ENCODE peak calls at places on chromosomes 5 and 9, in six cellular contexts. G is RWPE1; E is HFFc6; L is CD8-positive, alpha-beta T cell; X is fibroblast of the aortic adventitia; T is tibial artery. D is an unnamed sample.

GRCh38 chr9:68914751-68915150 is 99.2 kb downstream of the PRKACG start:
- DNase-seq in X (no peak), E (no peak), T (no peak), L (no peak), G (no peak), D (no peak)

GRCh38 chr9:38024036-38024681 is 44.9 kb downstream of the SHB start:
- DNase-seq in X (peak; percentile 75), T (no peak), E (no peak), G (peak; percentile 81), L (no peak), D (no peak)

GRCh38 chr5:1330847-1331831 is 13.8 kb downstream of the CLPTM1L start:
- DNase-seq in T (no peak), L (no peak), X (no peak), G (peak; percentile 39), E (no peak), D (no peak)

GRCh38 chr5:157761690-157762611 is 18.4 kb downstream of the LSM11 start:
- DNase-seq in L (no peak), X (peak; percentile 77), T (no peak), E (peak; percentile 67), G (peak; percentile 71), D (peak; percentile 25)

GRCh38 chr5:117093653-117094052 is 519.0 kb upstream of the SEMA6A start:
- DNase-seq in L (no peak), E (no peak), T (no peak), X (no peak), G (no peak), D (no peak)

GRCh38 chr9:128203842-128204551 is 818 bp downstream of the DNM1 start:
- DNase-seq in G (peak; percentile 57), L (no peak), E (peak; percentile 33), X (peak; percentile 37), T (peak; percentile 54), D (peak; percentile 22)

GRCh38 chr5:62488531-62488930 is 76.0 kb downstream of the IPO11 start:
- DNase-seq in X (no peak), E (no peak), T (no peak), G (peak; percentile 16), L (no peak), D (no peak)

GRCh38 chr9:134840511-134840910 is 40.1 kb upstream of the FCN2 start:
- DNase-seq in G (no peak), L (no peak), T (no peak), X (no peak), E (no peak), D (no peak)

GRCh38 chr5:95628933-95629332 is 9.0 kb downstream of the GPR150 start:
- DNase-seq in G (no peak), L (no peak), X (no peak), T (no peak), E (no peak), D (no peak)

GRCh38 chr5:118793652-118794051 is 194.7 kb downstream of the DTWD2 start:
- DNase-seq in G (no peak), X (no peak), L (no peak), T (no peak), E (no peak), D (no peak)

GRCh38 chr9:35675732-35676392 is 2.1 kb downstream of the CA9 start:
- DNase-seq in G (no peak), E (no peak), X (no peak), T (no peak), L (no peak), D (peak; percentile 81)

GRCh38 chr9:121098567-121099198 is 23.9 kb downstream of the CNTRL start:
- DNase-seq in X (no peak), E (no peak), T (no peak), G (no peak), L (no peak), D (no peak)

GRCh38 chr9:19198406-19198805 is 32.1 kb upstream of the DENND4C start:
- DNase-seq in G (no peak), X (no peak), E (no peak), T (no peak), L (no peak), D (no peak)

GRCh38 chr5:154271936-154272514 is 81.5 kb downstream of the GALNT10 start:
- DNase-seq in L (no peak), G (no peak), E (no peak), T (no peak), X (no peak), D (no peak)

GRCh38 chr9:70462300-70462699 is 47.8 kb upstream of the KLF9 start:
- DNase-seq in E (no peak), G (no peak), T (no peak), L (no peak), X (no peak), D (no peak)

GRCh38 chr9:70465904-70466303 is 51.4 kb upstream of the KLF9 start:
- DNase-seq in E (no peak), L (no peak), X (no peak), T (no peak), G (no peak), D (no peak)

GRCh38 chr9:70463877-70464276 is 49.4 kb upstream of the KLF9 start:
- DNase-seq in L (no peak), E (no peak), T (no peak), G (no peak), X (no peak), D (no peak)

GRCh38 chr9:70466976-70467551 is 52.6 kb upstream of the KLF9 start:
- DNase-seq in T (no peak), X (peak; percentile 80), E (peak; percentile 79), G (peak; percentile 55), L (no peak), D (no peak)

GRCh38 chr9:70465398-70465797 is 50.9 kb upstream of the KLF9 start:
- DNase-seq in L (no peak), T (no peak), G (no peak), X (no peak), E (no peak), D (no peak)
- TF ChIP-seq CTCF in L (no peak), T (no peak), G (no peak), X (no peak), E (peak; percentile 34), D (no peak)

GRCh38 chr9:130856474-130856873 is 21.4 kb downstream of the ABL1 start:
- DNase-seq in X (no peak), G (no peak), L (no peak), E (no peak), T (no peak), D (no peak)

GRCh38 chr9:130849356-130849755 is 14.3 kb downstream of the ABL1 start:
- DNase-seq in G (no peak), T (no peak), X (no peak), E (no peak), L (no peak), D (no peak)

GRCh38 chr9:130854086-130854485 is 19.0 kb downstream of the ABL1 start:
- DNase-seq in G (no peak), L (no peak), T (no peak), X (no peak), E (peak; percentile 92), D (no peak)

GRCh38 chr9:130854835-130855234 is 19.8 kb downstream of the ABL1 start:
- DNase-seq in L (no peak), T (no peak), X (no peak), G (no peak), E (no peak), D (no peak)

DNA sequence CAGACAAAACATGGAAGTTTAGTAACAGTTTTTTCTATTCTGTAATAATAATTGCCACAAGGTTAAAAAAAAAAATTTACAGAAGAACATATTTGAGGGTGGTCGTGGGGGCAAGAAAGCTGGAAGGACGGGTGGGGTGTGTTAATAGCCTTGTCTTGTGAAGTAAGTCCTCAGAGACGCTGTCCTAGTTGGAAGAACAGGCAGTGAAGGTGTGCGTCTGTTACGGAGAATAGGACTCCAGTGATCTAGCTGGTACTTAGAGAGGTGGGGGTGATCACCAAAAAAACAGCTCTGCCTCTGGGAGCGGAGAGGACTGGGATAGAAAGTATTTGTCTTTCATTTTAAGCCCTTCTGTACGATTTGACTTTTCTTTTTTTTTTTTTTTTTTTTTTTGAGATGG is 17.7 kb downstream of the ABL1 start:
- DNase-seq in T (no peak), X (no peak), L (no peak), G (no peak), E (no peak), D (no peak)
- TF ChIP-seq CTCF in T (no peak), X (no peak), L (no peak), G (no peak), E (no peak), D (no peak)

GRCh38 chr9:131954299-131954698 is 125.4 kb downstream of the MED27 start:
- DNase-seq in G (no peak), L (no peak), E (no peak), T (no peak), X (no peak), D (no peak)
- TF ChIP-seq CTCF in G (no peak), L (no peak), E (peak; percentile 54), T (no peak), X (no peak), D (no peak)

GRCh38 chr9:133461975-133462374 is 2.2 kb downstream of the CACFD1 start:
- DNase-seq in X (no peak), G (no peak), T (no peak), L (no peak), E (no peak), D (no peak)
- TF ChIP-seq CTCF in X (no peak), G (no peak), T (no peak), L (no peak), E (peak; percentile 29), D (no peak)

GRCh38 chr5:124773291-124774001 is 27.0 kb upstream of the ZNF608 start:
- DNase-seq in T (no peak), E (no peak), G (no peak), X (no peak), L (no peak), D (no peak)
- TF ChIP-seq CTCF in T (no peak), E (no peak), G (no peak), X (no peak), L (no peak), D (no peak)

DNA sequence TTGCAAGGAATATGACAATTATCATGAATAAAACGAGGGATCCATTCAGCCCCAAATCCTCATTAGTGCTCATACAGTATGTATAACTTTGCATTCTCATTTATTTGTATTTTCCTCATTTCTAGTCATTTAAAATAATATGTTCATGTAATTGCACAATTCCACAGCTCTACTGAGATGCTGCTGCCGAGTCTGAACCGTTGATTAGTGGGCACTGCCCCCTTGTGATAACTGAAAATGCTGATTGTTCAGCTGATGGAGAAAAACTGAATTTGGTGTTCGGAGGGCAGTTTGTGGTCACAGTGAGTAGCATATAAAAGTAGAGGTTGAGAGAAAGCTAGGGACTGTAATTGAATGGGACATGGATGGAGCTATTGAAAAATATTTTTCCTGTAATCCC is 12.2 kb upstream of the GPR151 start:
- DNase-seq in T (no peak), E (no peak), L (no peak), X (no peak), G (no peak), D (no peak)
- TF ChIP-seq CTCF in T (peak; percentile 7), E (no peak), L (no peak), X (no peak), G (peak; percentile 10), D (no peak)

D was measured in endothelial cell.